ENCODE peak calls at places on chromosomes 4 and X, in four cellular contexts. B is A549, I is K562, C is HepG2. X is an unnamed sample.

GRCh38 chr4:88185916-88186315 is 27.5 kb upstream of the ABCG2 start:
- DNase-seq in B (no peak), I (no peak), C (no peak), X (no peak)

GRCh38 chrX:11867610-11868345 is 109.7 kb downstream of the MSL3 start:
- DNase-seq in B (no peak), I (no peak), C (no peak), X (no peak)

GRCh38 chr4:145531193-145531592 is 49.5 kb downstream of the SMAD1 start:
- DNase-seq in B (no peak), I (no peak), C (no peak), X (no peak)

GRCh38 chr4:133320576-133321170 is 171.6 kb downstream of the PCDH10 start:
- DNase-seq in B (peak), I (peak), C (peak), X (no peak)

GRCh38 chr4:174365018-174365587 is 81.4 kb downstream of the CEP44 start:
- DNase-seq in B (no peak), I (peak), C (peak), X (no peak)

GRCh38 chrX:155068165-155068564 is 2.8 kb downstream of the CMC4 start:
- DNase-seq in B (peak), I (no peak), C (peak), X (no peak)

GRCh38 chr4:8060632-8061031 is 98.0 kb downstream of the ABLIM2 start:
- DNase-seq in B (no peak), I (no peak), C (no peak), X (no peak)

GRCh38 chr4:27020203-27020602 is 159.6 kb downstream of the STIM2 start:
- DNase-seq in B (no peak), I (no peak), C (no peak), X (no peak)

GRCh38 chr4:78058591-78059523 is 1.7 kb downstream of the FRAS1 start:
- DNase-seq in B (peak), I (no peak), C (peak), X (peak)

GRCh38 chr4:1852904-1853623 is 2.9 kb downstream of the LETM1 start:
- DNase-seq in B (no peak), I (peak), C (no peak), X (no peak)

GRCh38 chrX:13254076-13254785 is 65.6 kb downstream of the ATXN3L start:
- DNase-seq in B (no peak), I (peak), C (peak), X (no peak)

GRCh38 chrX:66074920-66075879 is 35.3 kb upstream of the VSIG4 start:
- DNase-seq in B (no peak), I (no peak), C (no peak), X (no peak)

GRCh38 chr4:17544205-17544604 is 29.2 kb downstream of the CLRN2 start:
- DNase-seq in B (no peak), I (no peak), C (peak), X (no peak)

GRCh38 chrX:114532093-114532805 is 51.6 kb upstream of the HTR2C start:
- DNase-seq in B (no peak), I (no peak), C (no peak), X (no peak)

GRCh38 chr4:10129196-10130185 is 12.9 kb upstream of the WDR1 start:
- DNase-seq in B (no peak), I (no peak), C (no peak), X (no peak)

GRCh38 chr4:114312349-114312748 is 286.3 kb upstream of the UGT8 start:
- DNase-seq in B (no peak), I (no peak), C (no peak), X (peak)
- TF ChIP-seq HMGXB4 in B (no peak), I (no peak), C (no peak), X (no peak)

GRCh38 chr4:153530284-153530995 is 64.3 kb downstream of the TMEM131L start:
- DNase-seq in B (no peak), I (no peak), C (no peak), X (no peak)
- TF ChIP-seq HMGXB4 in B (no peak), I (no peak), C (no peak), X (no peak)

DNA sequence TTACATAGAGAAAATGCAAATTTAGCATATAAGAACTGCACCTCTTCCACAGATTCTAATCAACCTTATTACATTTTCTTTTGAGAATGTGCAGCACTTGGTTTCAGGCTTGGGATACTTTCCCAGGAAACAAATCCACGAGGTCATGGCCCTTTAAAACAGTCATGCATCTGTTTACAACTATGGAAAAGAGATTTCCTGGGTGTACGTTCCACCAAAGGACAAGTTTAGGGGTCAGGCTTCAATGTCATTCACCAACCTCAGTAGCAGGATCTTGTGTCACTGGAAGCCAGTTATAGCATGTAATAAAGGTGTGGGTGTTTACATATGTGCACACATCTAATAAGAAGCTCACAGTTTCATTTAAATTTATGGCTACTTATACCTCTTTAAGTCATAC is 30.7 kb downstream of the EREG start:
- DNase-seq in B (no peak), I (no peak), C (no peak), X (no peak)
- TF ChIP-seq HMGXB4 in B (no peak), I (no peak), C (no peak), X (no peak)

GRCh38 chr4:151322565-151322964 is 2.8 kb downstream of the SH3D19 start:
- DNase-seq in B (no peak), I (no peak), C (no peak), X (no peak)
- TF ChIP-seq HMGXB4 in B (no peak), I (no peak), C (no peak), X (no peak)

DNA sequence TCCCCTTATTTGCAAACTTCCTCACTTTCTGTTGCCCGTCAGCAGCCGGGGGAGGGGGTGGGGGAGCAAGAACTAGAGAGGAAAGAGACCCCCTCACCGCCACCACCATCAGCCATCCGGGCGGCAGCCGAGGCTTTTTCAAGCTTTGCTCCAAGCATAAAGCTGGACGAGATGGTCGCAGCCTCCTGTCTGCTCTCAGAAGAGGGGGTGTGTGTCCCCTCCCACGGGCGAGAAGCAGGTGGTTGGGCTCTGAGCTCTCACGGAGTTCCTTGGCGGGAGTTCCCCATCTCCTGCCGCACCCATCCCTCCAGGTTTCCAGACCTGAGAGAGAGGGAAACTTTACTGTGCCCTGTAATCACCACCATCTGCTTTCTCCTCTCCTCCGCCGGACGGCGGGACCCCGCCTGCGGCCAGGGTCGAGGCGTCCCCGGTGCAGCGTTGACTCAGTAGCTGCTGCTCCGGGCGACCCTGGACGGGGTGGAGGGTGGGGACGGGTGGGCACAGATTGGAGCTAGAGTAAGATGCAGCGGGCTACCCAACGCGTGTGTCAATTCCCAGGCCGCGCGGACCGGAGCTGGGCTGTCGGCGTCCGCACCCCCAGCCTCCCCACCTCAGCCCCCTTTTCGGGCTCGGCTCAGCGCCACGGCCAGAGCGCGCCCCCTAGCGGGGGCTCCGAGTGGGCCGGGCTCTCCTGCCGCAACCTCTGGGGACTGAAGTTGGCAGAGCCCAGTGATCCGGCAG is 4.8 kb upstream of the ARX start:
- DNase-seq in B (peak), I (peak), C (no peak), X (peak)
- TF ChIP-seq HMGXB4 in B (no peak), I (no peak), C (no peak), X (no peak)

DNA sequence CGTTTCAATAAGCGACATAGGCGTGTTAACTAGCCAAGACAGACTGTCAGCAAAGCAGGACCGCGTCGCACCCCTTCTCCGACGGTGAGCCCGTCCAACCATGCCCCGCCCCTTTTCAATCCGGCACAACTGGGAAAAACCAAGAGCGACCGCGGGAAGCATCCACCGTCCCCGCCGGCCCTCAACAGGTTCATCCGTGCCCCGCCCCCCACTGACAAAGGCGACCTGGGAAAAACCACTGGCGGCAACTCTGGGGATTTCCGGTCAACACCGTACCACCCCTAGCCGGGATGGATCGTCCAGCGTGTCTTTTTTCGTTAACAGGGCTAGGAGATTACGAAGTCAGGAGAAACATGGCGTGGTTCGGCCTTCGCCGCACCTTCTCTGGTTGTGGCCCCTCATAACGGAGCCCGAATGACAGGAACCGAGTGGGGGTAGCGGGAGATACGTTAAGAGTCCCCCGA is 379 bp downstream of the TIMM17B start:
- DNase-seq in B (peak), I (peak), C (peak), X (peak)
- TF ChIP-seq HMGXB4 in B (no peak), I (no peak), C (no peak), X (no peak)

GRCh38 chr4:43014266-43014665 is 121.8 kb downstream of the GRXCR1 start:
- DNase-seq in B (no peak), I (no peak), C (no peak), X (no peak)
- TF ChIP-seq HMGXB4 in B (no peak), I (no peak), C (no peak), X (no peak)

X was measured in WTC11.